ENCODE peak calls at places on chromosomes 3 and 15, in eight cellular contexts. One of them, this sample, is unnamed.

GRCh38 chr3:127073931-127074820 is 91.3 kb downstream of the PLXNA1 start:
- DNase-seq in lower lobe of right lung: peak
- DNase-seq in psoas muscle: no peak
- DNase-seq in CD4-positive, alpha-beta T cell: no peak
- DNase-seq in tibial artery: peak
- DNase-seq in neural progenitor cell: no peak
- DNase-seq in H9: no peak
- DNase-seq in HL-60: no peak
- DNase-seq in this sample: no peak

GRCh38 chr3:184579513-184579912 is 17.9 kb downstream of the EPHB3 start:
- DNase-seq in lower lobe of right lung: peak
- DNase-seq in psoas muscle: no peak
- DNase-seq in CD4-positive, alpha-beta T cell: no peak
- DNase-seq in tibial artery: no peak
- DNase-seq in neural progenitor cell: no peak
- DNase-seq in H9: no peak
- DNase-seq in HL-60: peak
- DNase-seq in this sample: no peak

GRCh38 chr3:165256554-165256953 is 60.4 kb upstream of the SLITRK3 start:
- DNase-seq in lower lobe of right lung: no peak
- DNase-seq in psoas muscle: no peak
- DNase-seq in CD4-positive, alpha-beta T cell: no peak
- DNase-seq in tibial artery: no peak
- DNase-seq in neural progenitor cell: no peak
- DNase-seq in H9: no peak
- DNase-seq in HL-60: no peak
- DNase-seq in this sample: no peak

GRCh38 chr3:98519351-98519750 is 3.4 kb downstream of the CLDND1 start:
- DNase-seq in lower lobe of right lung: no peak
- DNase-seq in psoas muscle: no peak
- DNase-seq in CD4-positive, alpha-beta T cell: no peak
- DNase-seq in tibial artery: no peak
- DNase-seq in neural progenitor cell: no peak
- DNase-seq in H9: no peak
- DNase-seq in HL-60: no peak
- DNase-seq in this sample: no peak

GRCh38 chr3:62415312-62415791 is 42.0 kb upstream of the FEZF2 start:
- DNase-seq in lower lobe of right lung: no peak
- DNase-seq in psoas muscle: no peak
- DNase-seq in CD4-positive, alpha-beta T cell: no peak
- DNase-seq in tibial artery: no peak
- DNase-seq in neural progenitor cell: peak
- DNase-seq in H9: peak
- DNase-seq in HL-60: no peak
- DNase-seq in this sample: peak

GRCh38 chr3:170142373-170142772 is 39.2 kb downstream of the PHC3 start:
- DNase-seq in lower lobe of right lung: no peak
- DNase-seq in psoas muscle: no peak
- DNase-seq in CD4-positive, alpha-beta T cell: no peak
- DNase-seq in tibial artery: no peak
- DNase-seq in neural progenitor cell: no peak
- DNase-seq in H9: no peak
- DNase-seq in HL-60: no peak
- DNase-seq in this sample: no peak

GRCh38 chr3:158127250-158128219 is 17.6 kb downstream of the RSRC1 start:
- DNase-seq in lower lobe of right lung: no peak
- DNase-seq in psoas muscle: no peak
- DNase-seq in CD4-positive, alpha-beta T cell: no peak
- DNase-seq in tibial artery: no peak
- DNase-seq in neural progenitor cell: no peak
- DNase-seq in H9: no peak
- DNase-seq in HL-60: no peak
- DNase-seq in this sample: no peak

GRCh38 chr3:99659965-99660364 is 21.6 kb downstream of the COL8A1 start:
- DNase-seq in lower lobe of right lung: peak
- DNase-seq in psoas muscle: no peak
- DNase-seq in CD4-positive, alpha-beta T cell: no peak
- DNase-seq in tibial artery: peak
- DNase-seq in neural progenitor cell: no peak
- DNase-seq in H9: no peak
- DNase-seq in HL-60: no peak
- DNase-seq in this sample: no peak

GRCh38 chr3:171058058-171058457 is 31.5 kb upstream of the SLC2A2 start:
- DNase-seq in lower lobe of right lung: no peak
- DNase-seq in psoas muscle: no peak
- DNase-seq in CD4-positive, alpha-beta T cell: no peak
- DNase-seq in tibial artery: no peak
- DNase-seq in neural progenitor cell: no peak
- DNase-seq in H9: no peak
- DNase-seq in HL-60: no peak
- DNase-seq in this sample: no peak

GRCh38 chr15:69523010-69524001 is 70.7 kb downstream of the RPLP1 start:
- DNase-seq in lower lobe of right lung: peak
- DNase-seq in psoas muscle: peak
- DNase-seq in CD4-positive, alpha-beta T cell: peak
- DNase-seq in tibial artery: peak
- DNase-seq in neural progenitor cell: peak
- DNase-seq in H9: peak
- DNase-seq in HL-60: peak
- DNase-seq in this sample: peak

GRCh38 chr3:39809995-39810595 is 686 bp downstream of the MYRIP start:
- DNase-seq in lower lobe of right lung: no peak
- DNase-seq in psoas muscle: peak
- DNase-seq in CD4-positive, alpha-beta T cell: no peak
- DNase-seq in tibial artery: no peak
- DNase-seq in neural progenitor cell: peak
- DNase-seq in H9: peak
- DNase-seq in HL-60: no peak
- DNase-seq in this sample: peak

GRCh38 chr3:197468866-197469382 is 86.8 kb downstream of the BDH1 start:
- DNase-seq in lower lobe of right lung: no peak
- DNase-seq in psoas muscle: no peak
- DNase-seq in CD4-positive, alpha-beta T cell: no peak
- DNase-seq in tibial artery: no peak
- DNase-seq in neural progenitor cell: no peak
- DNase-seq in H9: no peak
- DNase-seq in HL-60: no peak
- DNase-seq in this sample: peak

GRCh38 chr15:84915011-84915958 is 30.8 kb downstream of the SLC28A1 start:
- DNase-seq in lower lobe of right lung: peak
- DNase-seq in psoas muscle: peak
- DNase-seq in CD4-positive, alpha-beta T cell: no peak
- DNase-seq in tibial artery: peak
- DNase-seq in neural progenitor cell: no peak
- DNase-seq in H9: peak
- DNase-seq in HL-60: peak
- DNase-seq in this sample: peak

GRCh38 chr3:43582876-43583275 is 38.9 kb downstream of the ANO10 start:
- DNase-seq in lower lobe of right lung: no peak
- DNase-seq in psoas muscle: no peak
- DNase-seq in CD4-positive, alpha-beta T cell: no peak
- DNase-seq in tibial artery: no peak
- DNase-seq in neural progenitor cell: no peak
- DNase-seq in H9: no peak
- DNase-seq in HL-60: no peak
- DNase-seq in this sample: no peak

GRCh38 chr15:81893182-81893833 is 152.5 kb downstream of the MEX3B start:
- DNase-seq in lower lobe of right lung: no peak
- DNase-seq in psoas muscle: no peak
- DNase-seq in CD4-positive, alpha-beta T cell: no peak
- DNase-seq in tibial artery: no peak
- DNase-seq in neural progenitor cell: no peak
- DNase-seq in H9: no peak
- DNase-seq in HL-60: no peak
- DNase-seq in this sample: no peak

GRCh38 chr3:179971280-179971679 is 65.5 kb downstream of the PEX5L start:
- DNase-seq in lower lobe of right lung: no peak
- DNase-seq in psoas muscle: no peak
- DNase-seq in CD4-positive, alpha-beta T cell: no peak
- DNase-seq in tibial artery: no peak
- DNase-seq in neural progenitor cell: no peak
- DNase-seq in H9: no peak
- DNase-seq in HL-60: no peak
- DNase-seq in this sample: no peak

GRCh38 chr15:96578393-96578792 is 247.9 kb downstream of the NR2F2 start:
- DNase-seq in lower lobe of right lung: no peak
- DNase-seq in psoas muscle: no peak
- DNase-seq in CD4-positive, alpha-beta T cell: no peak
- DNase-seq in tibial artery: no peak
- DNase-seq in neural progenitor cell: no peak
- DNase-seq in H9: no peak
- DNase-seq in HL-60: no peak
- DNase-seq in this sample: no peak

GRCh38 chr3:113405180-113405579 is 36.1 kb downstream of the CFAP44 start:
- DNase-seq in lower lobe of right lung: no peak
- DNase-seq in psoas muscle: no peak
- DNase-seq in CD4-positive, alpha-beta T cell: no peak
- DNase-seq in tibial artery: no peak
- DNase-seq in neural progenitor cell: no peak
- DNase-seq in H9: no peak
- DNase-seq in HL-60: no peak
- DNase-seq in this sample: no peak

GRCh38 chr3:193061157-193061556 is 143.5 kb upstream of the MB21D2 start:
- DNase-seq in lower lobe of right lung: no peak
- DNase-seq in psoas muscle: no peak
- DNase-seq in CD4-positive, alpha-beta T cell: no peak
- DNase-seq in tibial artery: no peak
- DNase-seq in neural progenitor cell: no peak
- DNase-seq in H9: no peak
- DNase-seq in HL-60: no peak
- DNase-seq in this sample: no peak

GRCh38 chr15:71572452-71573053 is 237.8 kb upstream of the NR2E3 start:
- DNase-seq in lower lobe of right lung: peak
- DNase-seq in psoas muscle: no peak
- DNase-seq in CD4-positive, alpha-beta T cell: no peak
- DNase-seq in tibial artery: no peak
- DNase-seq in neural progenitor cell: peak
- DNase-seq in H9: peak
- DNase-seq in HL-60: no peak
- DNase-seq in this sample: peak
- TF ChIP-seq CTCF in lower lobe of right lung: peak
- TF ChIP-seq CTCF in psoas muscle: no peak
- TF ChIP-seq CTCF in CD4-positive, alpha-beta T cell: no peak
- TF ChIP-seq CTCF in tibial artery: no peak
- TF ChIP-seq CTCF in neural progenitor cell: peak
- TF ChIP-seq CTCF in H9: peak
- TF ChIP-seq CTCF in HL-60: no peak
- TF ChIP-seq CTCF in this sample: peak

GRCh38 chr15:74417670-74418069 is 16.1 kb downstream of the SEMA7A start:
- DNase-seq in lower lobe of right lung: no peak
- DNase-seq in psoas muscle: no peak
- DNase-seq in CD4-positive, alpha-beta T cell: no peak
- DNase-seq in tibial artery: no peak
- DNase-seq in neural progenitor cell: no peak
- DNase-seq in H9: no peak
- DNase-seq in HL-60: no peak
- DNase-seq in this sample: no peak
- H3K27ac ChIP-seq in lower lobe of right lung: no peak
- H3K27ac ChIP-seq in psoas muscle: no peak
- H3K27ac ChIP-seq in CD4-positive, alpha-beta T cell: no peak
- H3K27ac ChIP-seq in tibial artery: no peak
- H3K27ac ChIP-seq in neural progenitor cell: no peak
- H3K27ac ChIP-seq in H9: no peak
- H3K27ac ChIP-seq in HL-60: no peak
- H3K27ac ChIP-seq in this sample: no peak

DNA sequence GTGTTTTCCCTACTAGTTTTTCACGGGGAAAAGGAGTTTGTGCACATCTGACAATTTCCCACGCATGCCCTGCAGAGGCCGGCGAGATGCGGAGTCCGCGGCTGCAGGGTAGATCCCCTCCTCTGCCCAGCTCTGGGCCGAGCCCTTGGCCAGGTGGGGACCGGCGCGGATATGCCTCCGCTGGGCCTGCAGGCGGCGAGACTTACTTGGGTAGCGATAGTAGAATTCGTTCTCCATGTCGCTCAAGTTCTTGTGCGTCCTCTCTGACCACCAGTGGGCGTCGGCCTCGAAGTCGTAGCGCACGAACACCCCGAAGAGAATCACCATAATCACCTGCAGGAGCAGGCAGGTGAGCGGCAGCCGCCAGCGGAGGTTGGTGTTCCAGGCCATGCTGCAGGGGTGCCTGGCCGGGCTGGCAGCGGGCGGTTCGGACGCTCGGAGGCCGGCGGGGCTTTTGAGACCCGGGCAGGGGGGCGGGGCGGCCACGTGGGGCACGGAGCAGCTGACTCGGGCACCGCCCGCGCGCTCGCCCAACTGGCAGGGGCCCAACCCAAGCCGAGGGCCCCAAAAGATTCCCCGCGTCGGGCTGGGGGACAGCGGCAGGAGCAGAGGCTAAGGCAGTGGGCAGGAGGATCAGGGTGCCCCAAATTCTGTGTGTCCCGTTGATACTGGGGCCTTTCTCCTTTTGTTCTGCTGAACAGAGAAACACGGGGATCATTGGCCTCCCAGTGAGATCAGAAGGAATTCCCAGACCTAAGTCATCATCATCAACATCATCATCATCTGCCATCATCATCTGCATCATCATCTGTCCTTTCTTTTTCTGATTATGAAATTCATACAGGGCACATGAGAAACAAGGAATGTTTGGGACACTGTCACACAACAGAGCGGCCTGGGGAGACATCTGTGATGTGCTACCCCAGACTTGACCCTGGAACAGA is at the start of gene RHCG:
- DNase-seq in lower lobe of right lung: no peak
- DNase-seq in psoas muscle: no peak
- DNase-seq in CD4-positive, alpha-beta T cell: peak
- DNase-seq in tibial artery: peak
- DNase-seq in neural progenitor cell: peak
- DNase-seq in H9: peak
- DNase-seq in HL-60: peak
- DNase-seq in this sample: peak
- TF ChIP-seq CTCF in lower lobe of right lung: no peak
- TF ChIP-seq CTCF in psoas muscle: no peak
- TF ChIP-seq CTCF in CD4-positive, alpha-beta T cell: no peak
- TF ChIP-seq CTCF in tibial artery: no peak
- TF ChIP-seq CTCF in neural progenitor cell: peak
- TF ChIP-seq CTCF in H9: peak
- TF ChIP-seq CTCF in HL-60: no peak
- TF ChIP-seq CTCF in this sample: peak

GRCh38 chr15:64774556-64775523 is 549 bp downstream of the RBPMS2 start:
- DNase-seq in lower lobe of right lung: no peak
- DNase-seq in psoas muscle: no peak
- DNase-seq in CD4-positive, alpha-beta T cell: no peak
- DNase-seq in tibial artery: no peak
- DNase-seq in neural progenitor cell: peak
- DNase-seq in H9: no peak
- DNase-seq in HL-60: no peak
- DNase-seq in this sample: peak
- H3K27ac ChIP-seq in lower lobe of right lung: peak
- H3K27ac ChIP-seq in psoas muscle: peak
- H3K27ac ChIP-seq in CD4-positive, alpha-beta T cell: no peak
- H3K27ac ChIP-seq in tibial artery: peak
- H3K27ac ChIP-seq in neural progenitor cell: no peak
- H3K27ac ChIP-seq in H9: no peak
- H3K27ac ChIP-seq in HL-60: no peak
- H3K27ac ChIP-seq in this sample: peak

GRCh38 chr3:104273046-104273649 is 1093.6 kb upstream of the ALCAM start:
- DNase-seq in lower lobe of right lung: no peak
- DNase-seq in psoas muscle: no peak
- DNase-seq in CD4-positive, alpha-beta T cell: no peak
- DNase-seq in tibial artery: no peak
- DNase-seq in neural progenitor cell: peak
- DNase-seq in H9: no peak
- DNase-seq in HL-60: no peak
- DNase-seq in this sample: no peak
- TF ChIP-seq CTCF in lower lobe of right lung: peak
- TF ChIP-seq CTCF in psoas muscle: peak
- TF ChIP-seq CTCF in CD4-positive, alpha-beta T cell: no peak
- TF ChIP-seq CTCF in tibial artery: peak
- TF ChIP-seq CTCF in neural progenitor cell: peak
- TF ChIP-seq CTCF in H9: peak
- TF ChIP-seq CTCF in HL-60: peak
- TF ChIP-seq CTCF in this sample: peak